ENCODE peak calls at places on chromosomes 16 and 17, in ten cellular contexts. M is GM13977, V is nucleus accumbens, P is globus pallidus, U is OCI-M1, K is T follicular helper cell, E is AG04450, J is pancreas, Y is heart right ventricle, S is AG09309. C is an unnamed sample.

GRCh38 chr16:75113046-75113491 is 3.5 kb downstream of the LDHD start:
- DNase-seq in E (no peak), K (no peak), Y (no peak), J (no peak), M (no peak), S (no peak), P (no peak), V (no peak), U (no peak), C (no peak)

GRCh38 chr16:8346291-8346690 is 244.0 kb downstream of the TMEM114 start:
- DNase-seq in P (no peak), E (no peak), Y (no peak), J (no peak), S (no peak), V (no peak), M (no peak), U (peak), K (no peak), C (no peak)

GRCh38 chr17:21816592-21817567 is 124.6 kb downstream of the KCNJ18 start:
- DNase-seq in P (no peak), M (no peak), V (no peak), K (no peak), Y (no peak), J (no peak), S (no peak), U (no peak), E (no peak), C (no peak)

GRCh38 chr17:64354824-64355535 is 35.7 kb downstream of the PECAM1 start:
- DNase-seq in K (no peak), J (no peak), E (no peak), U (no peak), P (no peak), M (no peak), Y (no peak), S (no peak), V (no peak), C (no peak)

GRCh38 chr16:4316732-4317461 is 1.0 kb downstream of the GLIS2 start:
- DNase-seq in V (peak), E (no peak), P (peak), M (no peak), S (no peak), Y (no peak), U (no peak), K (no peak), J (peak), C (no peak)

GRCh38 chr16:67966549-67967182 is 1.8 kb downstream of the SLC12A4 start:
- DNase-seq in P (no peak), U (peak), Y (peak), S (no peak), E (no peak), J (no peak), V (no peak), K (no peak), M (no peak), C (no peak)

GRCh38 chr17:80850817-80851216 is 140.8 kb upstream of the CHMP6 start:
- DNase-seq in J (no peak), V (no peak), K (no peak), U (no peak), Y (no peak), E (no peak), P (no peak), M (no peak), S (no peak), C (no peak)

GRCh38 chr17:51507444-51507843 is 247.1 kb downstream of the UTP18 start:
- DNase-seq in J (no peak), K (no peak), M (no peak), E (no peak), P (no peak), U (no peak), Y (no peak), S (no peak), V (no peak), C (no peak)

GRCh38 chr16:88534731-88535141 is 35.5 kb upstream of the ZC3H18 start:
- DNase-seq in E (no peak), V (no peak), P (no peak), S (no peak), K (no peak), M (peak), J (no peak), U (no peak), Y (no peak), C (no peak)

GRCh38 chr16:87274808-87275207 is 42.4 kb downstream of the C16orf95 start:
- DNase-seq in E (no peak), S (no peak), K (no peak), M (no peak), P (no peak), Y (no peak), J (no peak), U (no peak), V (no peak), C (no peak)

GRCh38 chr17:38456031-38456815 is 28.0 kb downstream of the ARHGAP23 start:
- DNase-seq in P (no peak), V (no peak), U (no peak), J (no peak), S (no peak), K (no peak), M (no peak), Y (no peak), E (no peak), C (no peak)

GRCh38 chr16:75256059-75256870 is 4.8 kb upstream of the BCAR1 start:
- DNase-seq in U (no peak), E (no peak), M (no peak), S (no peak), J (peak), V (peak), Y (peak), K (no peak), P (peak), C (no peak)

GRCh38 chr17:33012522-33013033 is 20.9 kb downstream of the SPACA3 start:
- DNase-seq in V (no peak), U (no peak), Y (no peak), P (no peak), M (no peak), E (peak), S (peak), K (no peak), J (no peak), C (no peak)

GRCh38 chr16:78851266-78851665 is 749.3 kb downstream of the MAF start:
- DNase-seq in E (no peak), U (no peak), M (no peak), V (no peak), Y (no peak), S (no peak), P (no peak), J (no peak), K (no peak), C (no peak)

GRCh38 chr17:80750263-80750662 is 205.6 kb downstream of the RPTOR start:
- DNase-seq in S (no peak), K (no peak), U (no peak), J (no peak), E (no peak), V (no peak), Y (no peak), M (no peak), P (no peak), C (no peak)

GRCh38 chr16:20938426-20938825 is 37.9 kb downstream of the LYRM1 start:
- DNase-seq in S (peak), M (no peak), E (no peak), P (no peak), J (no peak), Y (no peak), U (peak), V (no peak), K (no peak), C (no peak)

GRCh38 chr17:1454541-1454940 is 1.5 kb downstream of the CRK start:
- DNase-seq in K (no peak), E (no peak), P (no peak), Y (no peak), J (no peak), V (no peak), M (no peak), U (no peak), S (no peak), C (no peak)

C was measured in cerebellar nuclear complex.